ENCODE peak calls at places on chromosomes 13 and 19, in eight cellular contexts. A is Calu3, G is fibroblast of lung, S is IMR-90, C is type B pancreatic cell, X is suprapubic skin, F is Caco-2, H is vagina. O is an unnamed sample.

GRCh38 chr13:77388944-77389616 is 62.2 kb upstream of the MYCBP2 start:
- DNase-seq in A (no peak), G (no peak), S (no peak), C (no peak), X (no peak), F (no peak), H (no peak), O (no peak)

GRCh38 chr13:33548065-33548464 is 262.5 kb upstream of the STARD13 start:
- DNase-seq in A (no peak), G (no peak), S (no peak), C (no peak), X (no peak), F (no peak), H (no peak), O (no peak)

GRCh38 chr13:26168835-26169234 is 53.3 kb downstream of the RNF6 start:
- DNase-seq in A (no peak), G (no peak), S (no peak), C (no peak), X (no peak), F (no peak), H (no peak), O (no peak)

GRCh38 chr13:91273675-91274074 is 73.8 kb upstream of the MIR17HG start:
- DNase-seq in A (no peak), G (no peak), S (no peak), C (no peak), X (no peak), F (no peak), H (no peak), O (no peak)

GRCh38 chr13:107203146-107203847 is 635.4 kb upstream of the ARGLU1 start:
- DNase-seq in A (peak), G (peak), S (no peak), C (no peak), X (no peak), F (peak), H (no peak), O (no peak)

GRCh38 chr13:98315902-98316301 is 138.8 kb upstream of the RNF113B start:
- DNase-seq in A (no peak), G (no peak), S (no peak), C (no peak), X (no peak), F (no peak), H (no peak), O (no peak)

GRCh38 chr13:99886706-99887105 is 84.9 kb downstream of the ZIC5 start:
- DNase-seq in A (no peak), G (peak), S (no peak), C (no peak), X (no peak), F (no peak), H (no peak), O (no peak)

GRCh38 chr13:33318744-33319143 is 33.2 kb upstream of the STARD13 start:
- DNase-seq in A (no peak), G (no peak), S (no peak), C (no peak), X (no peak), F (no peak), H (no peak), O (no peak)

GRCh38 chr19:36114763-36115452 is at the start of gene POLR2I:
- DNase-seq in A (peak), G (peak), S (peak), C (peak), X (peak), F (peak), H (peak), O (peak)

GRCh38 chr13:114054269-114054668 is 78.2 kb downstream of the RASA3 start:
- DNase-seq in A (no peak), G (no peak), S (no peak), C (no peak), X (no peak), F (no peak), H (no peak), O (no peak)

GRCh38 chr13:113669231-113669870 is 2.3 kb downstream of the GRK1 start:
- DNase-seq in A (no peak), G (no peak), S (no peak), C (peak), X (peak), F (no peak), H (no peak), O (no peak)

GRCh38 chr13:20567881-20568528 is 1.0 kb downstream of the IFT88 start:
- DNase-seq in A (no peak), G (no peak), S (no peak), C (no peak), X (no peak), F (no peak), H (no peak), O (no peak)

GRCh38 chr13:94329754-94330551 is 149.5 kb downstream of the DCT start:
- DNase-seq in A (no peak), G (peak), S (peak), C (no peak), X (no peak), F (no peak), H (peak), O (no peak)

GRCh38 chr19:4575978-4576933 is 16.8 kb upstream of the SEMA6B start:
- DNase-seq in A (peak), G (peak), S (peak), C (no peak), X (peak), F (peak), H (no peak), O (no peak)

GRCh38 chr19:10061717-10062310 is 24.3 kb upstream of the SHFL start:
- DNase-seq in A (no peak), G (no peak), S (no peak), C (no peak), X (no peak), F (no peak), H (no peak), O (no peak)

GRCh38 chr19:1941146-1942077 is at the start of gene CSNK1G2:
- DNase-seq in A (no peak), G (no peak), S (no peak), C (peak), X (peak), F (no peak), H (no peak), O (no peak)
- TF ChIP-seq CTCF in A (no peak), G (no peak), S (peak), C (no peak), X (no peak), F (no peak), H (no peak), O (no peak)

DNA sequence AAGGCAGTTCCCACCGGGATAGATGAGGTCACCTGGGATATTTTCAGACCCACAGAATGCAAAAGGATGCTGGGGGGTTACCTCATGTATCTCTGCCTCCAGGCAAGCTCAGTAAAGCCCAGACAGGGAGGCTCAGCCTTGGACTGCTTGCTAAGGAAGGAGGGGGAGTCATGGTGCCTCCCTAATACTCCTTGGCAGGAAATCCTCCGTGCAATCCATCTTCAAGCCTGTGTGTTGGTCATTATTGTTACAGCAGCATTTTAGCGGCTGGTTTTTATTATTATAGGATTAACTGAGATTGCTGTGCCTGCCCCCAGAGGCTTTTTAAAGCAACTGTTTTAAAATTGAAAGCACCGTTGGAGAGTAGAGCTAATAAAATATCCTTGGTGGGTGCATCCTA is 188.5 kb upstream of the UBL3 start:
- DNase-seq in A (no peak), G (peak), S (peak), C (no peak), X (no peak), F (no peak), H (no peak), O (no peak)
- TF ChIP-seq CTCF in A (no peak), G (peak), S (peak), C (peak), X (no peak), F (no peak), H (no peak), O (no peak)

GRCh38 chr13:68813397-68813796 is 1294.2 kb upstream of the ATXN8OS start:
- DNase-seq in A (no peak), G (no peak), S (no peak), C (no peak), X (no peak), F (no peak), H (no peak), O (no peak)

GRCh38 chr13:68808456-68808855 is 1299.2 kb upstream of the ATXN8OS start:
- DNase-seq in A (no peak), G (peak), S (no peak), C (no peak), X (no peak), F (no peak), H (no peak), O (no peak)

GRCh38 chr13:68806125-68806524 is 1301.5 kb upstream of the ATXN8OS start:
- DNase-seq in A (no peak), G (no peak), S (no peak), C (no peak), X (no peak), F (no peak), H (no peak), O (no peak)

GRCh38 chr13:68810660-68811059 is 1297.0 kb upstream of the ATXN8OS start:
- DNase-seq in A (no peak), G (no peak), S (no peak), C (no peak), X (no peak), F (peak), H (no peak), O (no peak)
- TF ChIP-seq CTCF in A (no peak), G (no peak), S (no peak), C (peak), X (no peak), F (peak), H (no peak), O (no peak)

GRCh38 chr13:105979131-105979530 is 556.3 kb downstream of the EFNB2 start:
- DNase-seq in A (no peak), G (no peak), S (no peak), C (no peak), X (no peak), F (peak), H (no peak), O (no peak)

GRCh38 chr13:105984236-105984635 is 551.2 kb downstream of the EFNB2 start:
- DNase-seq in A (no peak), G (no peak), S (no peak), C (no peak), X (no peak), F (no peak), H (no peak), O (no peak)

GRCh38 chr13:105979586-105979985 is 555.9 kb downstream of the EFNB2 start:
- DNase-seq in A (no peak), G (no peak), S (no peak), C (no peak), X (no peak), F (peak), H (no peak), O (no peak)

GRCh38 chr13:105982219-105982618 is 553.2 kb downstream of the EFNB2 start:
- DNase-seq in A (no peak), G (no peak), S (no peak), C (no peak), X (no peak), F (no peak), H (no peak), O (no peak)
- TF ChIP-seq CTCF in A (no peak), G (no peak), S (no peak), C (no peak), X (no peak), F (no peak), H (no peak), O (no peak)

GRCh38 chr13:86737334-86737932 is 933.7 kb upstream of the SLITRK5 start:
- DNase-seq in A (no peak), G (no peak), S (no peak), C (no peak), X (no peak), F (no peak), H (no peak), O (no peak)

DNA sequence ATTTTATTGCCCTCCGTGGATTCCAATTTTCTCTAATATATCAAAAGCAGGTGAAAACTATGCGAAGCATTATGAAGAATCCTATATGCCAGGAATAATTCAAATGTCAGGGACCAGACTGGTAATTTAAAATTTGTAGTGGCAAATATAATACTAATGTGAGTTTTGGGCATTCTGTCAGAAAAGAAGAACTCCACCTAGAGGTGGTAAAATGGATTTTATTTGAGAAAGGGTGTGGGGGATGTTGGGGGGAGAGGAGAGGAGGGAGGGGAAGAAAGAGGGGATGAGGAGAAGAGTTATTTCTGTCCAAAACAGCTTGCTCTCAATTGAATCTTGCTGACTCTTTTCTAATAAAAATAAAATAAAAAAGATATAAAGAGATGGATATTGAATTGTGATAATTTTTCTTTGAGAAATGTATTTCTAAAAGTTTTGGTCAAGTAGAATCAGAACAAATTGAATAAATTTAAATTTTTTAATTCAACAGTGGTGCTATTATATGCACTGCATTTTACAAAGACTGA is 929.3 kb upstream of the SLITRK5 start:
- DNase-seq in A (no peak), G (no peak), S (no peak), C (no peak), X (no peak), F (no peak), H (no peak), O (no peak)
- TF ChIP-seq CTCF in A (no peak), G (no peak), S (peak), C (peak), X (no peak), F (no peak), H (no peak), O (no peak)

O was measured in ascending aorta.